ENCODE peak calls at places on chromosomes 4 and X, in nine cellular contexts. G is CD8-positive, alpha-beta memory T cell; P is Daoy; C is lower lobe of right lung; A is nucleus accumbens; Q is EH; I is effector CD4-positive, alpha-beta T cell; L is stimulated activated CD4-positive, alpha-beta T cell treated with anti-CD3 and anti-CD28 coated beads, Interleukin-2, amount 100 ng/mL, for 4 hours; J is lung. W is an unnamed sample.

GRCh38 chr4:40809058-40809457 is 59.3 kb downstream of the NSUN7 start:
- DNase-seq in G (no peak), P (no peak), C (no peak), A (no peak), Q (no peak), I (no peak), L (no peak), J (no peak), W (no peak)

GRCh38 chr4:10079951-10080873 is 36.4 kb downstream of the WDR1 start:
- DNase-seq in G (no peak), P (no peak), C (peak; percentile 28), A (peak; percentile 35), Q (no peak), I (no peak), L (no peak), J (no peak), W (no peak)

GRCh38 chr4:40507977-40508376 is 121.7 kb downstream of the RBM47 start:
- DNase-seq in G (no peak), P (no peak), C (no peak), A (no peak), Q (no peak), I (no peak), L (no peak), J (no peak), W (no peak)

GRCh38 chr4:6748286-6748685 is 32.3 kb downstream of the BLOC1S4 start:
- DNase-seq in G (no peak), P (no peak), C (peak; percentile 40), A (no peak), Q (no peak), I (no peak), L (no peak), J (no peak), W (no peak)

GRCh38 chrX:12007881-12008280 is 130.4 kb upstream of the FRMPD4 start:
- DNase-seq in G (no peak), P (peak; percentile 72), C (no peak), A (no peak), Q (peak; percentile 78), I (no peak), L (no peak), J (no peak), W (peak; percentile 81)

GRCh38 chr4:155529761-155530160 is 136.9 kb upstream of the GUCY1A1 start:
- DNase-seq in G (no peak), P (no peak), C (no peak), A (no peak), Q (no peak), I (no peak), L (no peak), J (no peak), W (no peak)

GRCh38 chr4:17702666-17703065 is 78.8 kb downstream of the FAM184B start:
- DNase-seq in G (no peak), P (no peak), C (no peak), A (no peak), Q (no peak), I (no peak), L (no peak), J (no peak), W (no peak)

GRCh38 chr4:31054295-31054694 is 334.1 kb downstream of the PCDH7 start:
- DNase-seq in G (no peak), P (no peak), C (no peak), A (no peak), Q (no peak), I (no peak), L (no peak), J (no peak), W (no peak)

GRCh38 chrX:112931478-112931877 is 90.8 kb upstream of the AMOT start:
- DNase-seq in G (no peak), P (no peak), C (no peak), A (no peak), Q (no peak), I (no peak), L (no peak), J (no peak), W (no peak)

GRCh38 chr4:181566490-181566889 is 676.7 kb upstream of the TENM3 start:
- DNase-seq in G (no peak), P (no peak), C (no peak), A (no peak), Q (peak; percentile 57), I (no peak), L (no peak), J (no peak), W (no peak)

W was measured in epithelial cell of prostate.